ENCODE peak calls at places on chromosomes 12 and 14, in six cellular contexts. One of them, this sample, is unnamed. For H3K36me3, the result is how much of the 10 kb centered on the place peaks cover.

GRCh38 chr12:41365653-41366131 is 177.6 kb downstream of the PDZRN4 start:
- DNase-seq in transverse colon: no peak
- DNase-seq in suprapubic skin: no peak
- DNase-seq in prostate gland: no peak
- DNase-seq in upper lobe of left lung: no peak
- DNase-seq in K562: no peak
- DNase-seq in this sample: no peak

GRCh38 chr12:120879102-120879501 is 25.1 kb downstream of the SPPL3 start:
- DNase-seq in transverse colon: no peak
- DNase-seq in suprapubic skin: no peak
- DNase-seq in K562: no peak
- DNase-seq in prostate gland: no peak
- DNase-seq in upper lobe of left lung: no peak
- DNase-seq in this sample: no peak

GRCh38 chr12:103834897-103835390 is 6.1 kb downstream of the NT5DC3 start:
- DNase-seq in prostate gland: no peak
- DNase-seq in transverse colon: no peak
- DNase-seq in suprapubic skin: no peak
- DNase-seq in upper lobe of left lung: no peak
- DNase-seq in K562: peak
- DNase-seq in this sample: no peak

GRCh38 chr14:64717870-64718269 is 13.6 kb downstream of the PLEKHG3 start:
- DNase-seq in prostate gland: peak
- DNase-seq in K562: no peak
- DNase-seq in transverse colon: no peak
- DNase-seq in upper lobe of left lung: no peak
- DNase-seq in suprapubic skin: peak
- DNase-seq in this sample: no peak

GRCh38 chr12:109560867-109561710 is 12.2 kb downstream of the MMAB start:
- DNase-seq in K562: no peak
- DNase-seq in suprapubic skin: no peak
- DNase-seq in upper lobe of left lung: no peak
- DNase-seq in transverse colon: no peak
- DNase-seq in prostate gland: no peak
- DNase-seq in this sample: no peak

GRCh38 chr12:47035459-47035858 is 44.0 kb upstream of the PCED1B start:
- DNase-seq in upper lobe of left lung: no peak
- DNase-seq in suprapubic skin: no peak
- DNase-seq in K562: no peak
- DNase-seq in transverse colon: no peak
- DNase-seq in prostate gland: no peak
- DNase-seq in this sample: no peak

GRCh38 chr14:68652433-68652690 is 140.5 kb downstream of the ZFP36L1 start:
- DNase-seq in upper lobe of left lung: no peak
- DNase-seq in suprapubic skin: peak
- DNase-seq in K562: no peak
- DNase-seq in prostate gland: no peak
- DNase-seq in transverse colon: no peak
- DNase-seq in this sample: no peak

GRCh38 chr14:37994846-37995372 is 212.8 kb upstream of the SSTR1 start:
- DNase-seq in suprapubic skin: no peak
- DNase-seq in transverse colon: no peak
- DNase-seq in prostate gland: no peak
- DNase-seq in upper lobe of left lung: no peak
- DNase-seq in K562: no peak
- DNase-seq in this sample: no peak

GRCh38 chr14:50381823-50382287 is 14.8 kb downstream of the CDKL1 start:
- DNase-seq in prostate gland: no peak
- DNase-seq in upper lobe of left lung: no peak
- DNase-seq in suprapubic skin: no peak
- DNase-seq in transverse colon: no peak
- DNase-seq in K562: no peak
- DNase-seq in this sample: no peak

GRCh38 chr14:84036863-84037262 is 1493.1 kb upstream of the FLRT2 start:
- DNase-seq in K562: no peak
- DNase-seq in prostate gland: no peak
- DNase-seq in suprapubic skin: no peak
- DNase-seq in transverse colon: no peak
- DNase-seq in upper lobe of left lung: no peak
- DNase-seq in this sample: no peak

GRCh38 chr14:105528859-105529505 is 2.6 kb downstream of the TMEM121 start:
- DNase-seq in transverse colon: no peak
- DNase-seq in K562: no peak
- DNase-seq in prostate gland: no peak
- DNase-seq in suprapubic skin: peak
- DNase-seq in upper lobe of left lung: no peak
- DNase-seq in this sample: no peak

GRCh38 chr12:117014342-117014887 is 84.8 kb downstream of the TESC start:
- DNase-seq in upper lobe of left lung: no peak
- DNase-seq in suprapubic skin: no peak
- DNase-seq in K562: no peak
- DNase-seq in prostate gland: no peak
- DNase-seq in transverse colon: no peak
- DNase-seq in this sample: no peak

GRCh38 chr12:23585156-23585781 is 364.2 kb downstream of the SOX5 start:
- DNase-seq in upper lobe of left lung: no peak
- DNase-seq in transverse colon: no peak
- DNase-seq in K562: no peak
- DNase-seq in suprapubic skin: no peak
- DNase-seq in prostate gland: no peak
- DNase-seq in this sample: no peak

GRCh38 chr14:44396226-44396625 is 110.9 kb downstream of the FSCB start:
- DNase-seq in upper lobe of left lung: no peak
- DNase-seq in suprapubic skin: no peak
- DNase-seq in prostate gland: no peak
- DNase-seq in K562: no peak
- DNase-seq in transverse colon: no peak
- DNase-seq in this sample: no peak

GRCh38 chr12:51171884-51172514 is 936 bp downstream of the TFCP2 start:
- DNase-seq in transverse colon: peak
- DNase-seq in K562: peak
- DNase-seq in suprapubic skin: peak
- DNase-seq in prostate gland: no peak
- DNase-seq in upper lobe of left lung: peak
- DNase-seq in this sample: no peak

GRCh38 chr12:57545809-57546437 is 1.1 kb downstream of the DCTN2 start:
- DNase-seq in upper lobe of left lung: no peak
- DNase-seq in K562: peak
- DNase-seq in transverse colon: peak
- DNase-seq in suprapubic skin: no peak
- DNase-seq in prostate gland: no peak
- DNase-seq in this sample: no peak

GRCh38 chr14:92924247-92924646 is 1.3 kb downstream of the CHGA start:
- DNase-seq in prostate gland: no peak
- DNase-seq in upper lobe of left lung: no peak
- DNase-seq in suprapubic skin: no peak
- DNase-seq in transverse colon: no peak
- DNase-seq in K562: no peak
- DNase-seq in this sample: no peak

GRCh38 chr12:90851800-90852718 is 102.9 kb downstream of the CCER1 start:
- DNase-seq in transverse colon: no peak
- DNase-seq in prostate gland: no peak
- DNase-seq in suprapubic skin: no peak
- DNase-seq in upper lobe of left lung: no peak
- DNase-seq in K562: no peak
- DNase-seq in this sample: no peak

GRCh38 chr12:26149963-26150362 is 25.1 kb upstream of the BHLHE41 start:
- DNase-seq in suprapubic skin: no peak
- DNase-seq in prostate gland: no peak
- DNase-seq in upper lobe of left lung: no peak
- DNase-seq in transverse colon: no peak
- DNase-seq in K562: no peak
- DNase-seq in this sample: no peak

GRCh38 chr12:39606712-39607423 is 12.7 kb downstream of the ABCD2 start:
- DNase-seq in upper lobe of left lung: no peak
- DNase-seq in prostate gland: no peak
- DNase-seq in suprapubic skin: no peak
- DNase-seq in transverse colon: no peak
- DNase-seq in K562: no peak
- DNase-seq in this sample: no peak

GRCh38 chr12:130754234-130755001 is 38.3 kb upstream of the RIMBP2 start:
- DNase-seq in prostate gland: no peak
- DNase-seq in upper lobe of left lung: no peak
- DNase-seq in transverse colon: no peak
- DNase-seq in suprapubic skin: no peak
- DNase-seq in K562: peak
- DNase-seq in this sample: no peak

GRCh38 chr14:91413547-91414474 is 3.8 kb downstream of the CCDC88C start:
- DNase-seq in K562: no peak
- DNase-seq in upper lobe of left lung: peak
- DNase-seq in prostate gland: peak
- DNase-seq in suprapubic skin: no peak
- DNase-seq in transverse colon: peak
- DNase-seq in this sample: no peak

GRCh38 chr14:48429512-48429911 is 754.1 kb upstream of the MDGA2 start:
- DNase-seq in suprapubic skin: no peak
- DNase-seq in K562: no peak
- DNase-seq in transverse colon: no peak
- DNase-seq in prostate gland: no peak
- DNase-seq in upper lobe of left lung: no peak
- DNase-seq in this sample: no peak

GRCh38 chr14:24095196-24096068 is 1.3 kb downstream of the PCK2 start:
- DNase-seq in upper lobe of left lung: peak
- DNase-seq in suprapubic skin: peak
- DNase-seq in prostate gland: no peak
- DNase-seq in transverse colon: peak
- DNase-seq in K562: peak
- DNase-seq in this sample: no peak
- TF ChIP-seq CTCF in upper lobe of left lung: no peak
- TF ChIP-seq CTCF in suprapubic skin: no peak
- TF ChIP-seq CTCF in prostate gland: no peak
- TF ChIP-seq CTCF in transverse colon: no peak
- TF ChIP-seq CTCF in K562: no peak
- TF ChIP-seq CTCF in this sample: no peak

DNA sequence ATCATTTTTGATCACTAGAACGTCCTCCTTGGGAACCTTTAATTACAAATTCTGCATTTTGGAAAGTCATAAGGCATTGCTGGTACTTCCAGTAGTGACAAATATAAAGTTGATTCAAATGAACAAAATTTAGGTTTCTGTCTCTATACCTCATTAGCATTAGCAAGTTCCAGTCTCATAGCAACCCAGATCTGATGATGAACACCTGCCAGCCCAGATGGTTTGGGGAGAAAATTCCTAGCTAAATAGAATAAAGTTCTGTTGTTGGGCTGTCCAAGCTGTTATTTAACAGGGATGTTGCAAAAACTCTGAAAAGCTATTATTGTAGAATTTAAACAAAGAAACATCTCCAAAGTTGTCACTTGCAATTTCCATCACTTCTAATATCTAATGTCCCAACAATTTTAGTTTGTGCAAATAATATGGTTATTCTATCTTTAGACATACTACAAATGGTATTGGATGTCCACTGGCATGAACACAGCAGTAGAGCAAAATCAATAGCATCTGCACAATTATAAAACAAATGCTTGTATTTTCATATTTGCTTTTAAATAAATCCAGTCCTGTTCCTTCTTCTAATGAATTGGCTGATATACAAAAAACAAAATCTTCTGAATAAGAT is 299.4 kb downstream of the SLC16A7 start:
- DNase-seq in suprapubic skin: no peak
- DNase-seq in prostate gland: no peak
- DNase-seq in transverse colon: no peak
- DNase-seq in K562: no peak
- DNase-seq in upper lobe of left lung: no peak
- DNase-seq in this sample: no peak
- TF ChIP-seq POLR2AphosphoS5 in suprapubic skin: no peak
- TF ChIP-seq POLR2AphosphoS5 in prostate gland: no peak
- TF ChIP-seq POLR2AphosphoS5 in transverse colon: no peak
- TF ChIP-seq POLR2AphosphoS5 in K562: no peak
- TF ChIP-seq POLR2AphosphoS5 in upper lobe of left lung: no peak
- TF ChIP-seq POLR2AphosphoS5 in this sample: no peak

DNA sequence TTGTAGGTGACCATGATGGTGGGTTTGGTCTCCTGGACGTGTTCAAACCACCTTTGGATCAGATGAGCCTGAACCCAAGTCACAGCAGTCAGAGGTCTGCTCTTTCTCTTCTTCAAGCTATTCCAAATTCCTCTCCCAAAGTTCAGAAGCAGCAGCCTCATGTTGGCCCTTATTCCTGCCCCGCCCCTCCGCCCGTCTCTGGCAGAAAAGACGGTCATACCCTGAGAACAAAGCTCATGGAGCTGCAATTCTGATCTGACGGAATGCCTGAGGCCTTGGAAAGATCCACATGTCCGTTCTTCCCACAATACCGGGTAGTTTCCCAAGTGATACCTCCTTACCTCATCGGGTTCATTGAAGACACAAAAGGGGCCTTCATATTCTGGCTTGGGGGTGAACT is 11.4 kb downstream of the POLE start:
- DNase-seq in suprapubic skin: no peak
- DNase-seq in K562: no peak
- DNase-seq in upper lobe of left lung: no peak
- DNase-seq in prostate gland: no peak
- DNase-seq in transverse colon: peak
- DNase-seq in this sample: no peak
- H3K36me3 ChIP-seq in suprapubic skin: half or more
- H3K36me3 ChIP-seq in K562: half or more
- H3K36me3 ChIP-seq in upper lobe of left lung: under half
- H3K36me3 ChIP-seq in prostate gland: under half
- H3K36me3 ChIP-seq in transverse colon: under half
- H3K36me3 ChIP-seq in this sample: under half

GRCh38 chr12:115898670-115899069 is 378.8 kb downstream of the MED13L start:
- DNase-seq in upper lobe of left lung: no peak
- DNase-seq in transverse colon: no peak
- DNase-seq in prostate gland: no peak
- DNase-seq in K562: peak
- DNase-seq in suprapubic skin: no peak
- DNase-seq in this sample: no peak

GRCh38 chr12:115897718-115898117 is 379.8 kb downstream of the MED13L start:
- DNase-seq in prostate gland: no peak
- DNase-seq in upper lobe of left lung: no peak
- DNase-seq in transverse colon: no peak
- DNase-seq in suprapubic skin: no peak
- DNase-seq in K562: no peak
- DNase-seq in this sample: no peak

GRCh38 chr12:115891551-115891950 is 385.9 kb downstream of the MED13L start:
- DNase-seq in suprapubic skin: no peak
- DNase-seq in transverse colon: no peak
- DNase-seq in upper lobe of left lung: no peak
- DNase-seq in prostate gland: no peak
- DNase-seq in K562: no peak
- DNase-seq in this sample: no peak

DNA sequence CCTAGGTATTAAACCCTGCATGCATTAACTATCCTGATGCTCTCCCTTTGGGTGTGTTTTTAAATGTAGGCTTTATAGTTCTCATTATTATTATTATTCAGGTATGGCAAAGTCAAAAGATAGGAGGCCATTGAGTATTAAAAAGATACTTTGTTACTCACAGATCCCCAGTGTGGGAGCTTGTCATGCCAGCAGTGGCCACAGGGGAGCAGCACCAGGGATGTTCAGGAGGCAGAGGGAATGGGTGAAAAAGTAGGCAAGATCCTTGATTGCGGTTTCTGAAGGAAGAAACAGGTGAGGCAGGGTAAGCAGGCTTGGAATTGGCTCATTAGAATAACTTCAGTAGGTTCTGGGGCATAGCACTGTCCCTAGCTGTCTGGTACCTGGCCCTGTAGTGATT is 382.2 kb downstream of the MED13L start:
- DNase-seq in K562: peak
- DNase-seq in upper lobe of left lung: no peak
- DNase-seq in prostate gland: no peak
- DNase-seq in suprapubic skin: no peak
- DNase-seq in transverse colon: no peak
- DNase-seq in this sample: no peak
- TF ChIP-seq CTCF in K562: peak
- TF ChIP-seq CTCF in upper lobe of left lung: no peak
- TF ChIP-seq CTCF in prostate gland: no peak
- TF ChIP-seq CTCF in suprapubic skin: no peak
- TF ChIP-seq CTCF in transverse colon: no peak
- TF ChIP-seq CTCF in this sample: peak

GRCh38 chr12:45644521-45644920 is 85.0 kb upstream of the ARID2 start:
- DNase-seq in upper lobe of left lung: peak
- DNase-seq in prostate gland: no peak
- DNase-seq in suprapubic skin: no peak
- DNase-seq in transverse colon: no peak
- DNase-seq in K562: no peak
- DNase-seq in this sample: no peak
- TF ChIP-seq POLR2AphosphoS5 in upper lobe of left lung: no peak
- TF ChIP-seq POLR2AphosphoS5 in prostate gland: no peak
- TF ChIP-seq POLR2AphosphoS5 in suprapubic skin: no peak
- TF ChIP-seq POLR2AphosphoS5 in transverse colon: no peak
- TF ChIP-seq POLR2AphosphoS5 in K562: no peak
- TF ChIP-seq POLR2AphosphoS5 in this sample: no peak

This sample was measured in Panc1.